ENCODE peak calls at places on chromosomes 2 and 18, in eight cellular contexts. Y, H, W, K, J, G, Q and M are unnamed samples.

GRCh38 chr2:149606251-149606811 is 18.8 kb upstream of the MMADHC start:
- DNase-seq in W (peak; percentile 74), H (peak; percentile 32), Q (no peak), K (no peak), J (no peak), G (no peak), Y (no peak), M (no peak)

GRCh38 chr2:224751996-224752698 is 36.0 kb upstream of the CCDC195 start:
- DNase-seq in K (no peak), J (no peak), W (no peak), G (no peak), Y (no peak), H (no peak), Q (no peak), M (no peak)

GRCh38 chr2:113198790-113199612 is 25.2 kb downstream of the PSD4 start:
- DNase-seq in K (peak; percentile 68), H (peak; percentile 43), J (peak; percentile 93), Y (peak; percentile 94), W (peak; percentile 88), Q (peak; percentile 91), G (peak; percentile 85), M (peak; percentile 77)

GRCh38 chr2:28445448-28446258 is 50.2 kb upstream of the PLB1 start:
- DNase-seq in J (peak; percentile 74), K (no peak), Y (no peak), Q (no peak), G (no peak), W (peak; percentile 97), H (peak; percentile 95), M (peak; percentile 98)

GRCh38 chr18:13813271-13813849 is 10.6 kb upstream of the MC5R start:
- DNase-seq in Q (peak; percentile 70), G (peak; percentile 86), H (peak; percentile 61), Y (no peak), J (peak; percentile 80), K (peak; percentile 13), W (peak; percentile 70), M (peak; percentile 51)

GRCh38 chr18:79868168-79868784 is 70.5 kb downstream of the KCNG2 start:
- DNase-seq in J (no peak), H (no peak), Y (no peak), W (no peak), K (no peak), Q (no peak), G (no peak), M (no peak)

GRCh38 chr2:12847694-12848093 is 131.0 kb downstream of the TRIB2 start:
- DNase-seq in H (no peak), G (no peak), K (no peak), W (no peak), Y (no peak), J (no peak), Q (no peak), M (no peak)

GRCh38 chr2:235678712-235679111 is 184.9 kb downstream of the AGAP1 start:
- DNase-seq in G (no peak), K (no peak), Y (no peak), H (no peak), J (no peak), W (no peak), Q (no peak), M (no peak)

GRCh38 chr2:72862239-72862988 is 24.8 kb upstream of the SPR start:
- DNase-seq in J (peak; percentile 94), K (peak; percentile 79), W (peak; percentile 91), G (peak; percentile 90), Q (peak; percentile 96), H (peak; percentile 71), Y (peak; percentile 94), M (peak; percentile 78)

GRCh38 chr18:58462975-58463374 is 165.9 kb downstream of the ALPK2 start:
- DNase-seq in Q (no peak), Y (no peak), K (no peak), W (no peak), H (no peak), J (no peak), G (no peak), M (no peak)